ENCODE peak calls at places on chromosomes 7 and 10, in eight cellular contexts. O, N, X, A, D, K, Y and B are unnamed samples.

GRCh38 chr7:129168219-129168991 is 20.0 kb upstream of the SMO start:
- DNase-seq in O (peak), N (no peak), X (no peak), A (no peak), D (no peak), K (no peak), Y (no peak), B (no peak)

GRCh38 chr7:130926021-130926691 is 192.1 kb upstream of the KLF14 start:
- DNase-seq in O (no peak), N (no peak), X (no peak), A (no peak), D (no peak), K (no peak), Y (no peak), B (no peak)

GRCh38 chr7:130292682-130293257 is at the start of gene CPA4:
- DNase-seq in O (no peak), N (peak), X (peak), A (no peak), D (peak), K (no peak), Y (peak), B (no peak)

GRCh38 chr7:132518102-132518838 is 58.0 kb downstream of the PLXNA4 start:
- DNase-seq in O (no peak), N (no peak), X (peak), A (peak), D (no peak), K (no peak), Y (no peak), B (no peak)

GRCh38 chr7:158017226-158018060 is 570.2 kb downstream of the PTPRN2 start:
- DNase-seq in O (peak), N (no peak), X (no peak), A (no peak), D (no peak), K (no peak), Y (no peak), B (peak)

GRCh38 chr7:93914581-93915066 is 6.9 kb upstream of the GNG11 start:
- DNase-seq in O (no peak), N (no peak), X (no peak), A (no peak), D (no peak), K (no peak), Y (no peak), B (no peak)

GRCh38 chr10:49165940-49166803 is 22.0 kb downstream of the TMEM273 start:
- DNase-seq in O (no peak), N (no peak), X (no peak), A (no peak), D (no peak), K (no peak), Y (no peak), B (no peak)

GRCh38 chr10:107814865-107815487 is 650.5 kb upstream of the SORCS1 start:
- DNase-seq in O (no peak), N (peak), X (no peak), A (peak), D (peak), K (no peak), Y (no peak), B (no peak)

GRCh38 chr10:66586073-66586472 is 339.8 kb upstream of the LRRTM3 start:
- DNase-seq in O (no peak), N (no peak), X (no peak), A (no peak), D (peak), K (no peak), Y (no peak), B (no peak)

GRCh38 chr10:1526427-1527055 is 210.8 kb downstream of the ADARB2 start:
- DNase-seq in O (peak), N (no peak), X (no peak), A (no peak), D (no peak), K (no peak), Y (no peak), B (no peak)

GRCh38 chr10:45454262-45454661 is 80.2 kb downstream of the ALOX5 start:
- DNase-seq in O (no peak), N (no peak), X (no peak), A (no peak), D (no peak), K (no peak), Y (no peak), B (no peak)

GRCh38 chr7:110868458-110868857 is 222.5 kb upstream of the LRRN3 start:
- DNase-seq in O (no peak), N (no peak), X (no peak), A (no peak), D (no peak), K (no peak), Y (no peak), B (no peak)

GRCh38 chr10:43278216-43278615 is 11.4 kb upstream of the RASGEF1A start:
- DNase-seq in O (no peak), N (no peak), X (no peak), A (no peak), D (no peak), K (no peak), Y (no peak), B (no peak)

GRCh38 chr7:5423272-5423843 is at the start of gene TNRC18:
- DNase-seq in O (peak), N (peak), X (peak), A (peak), D (no peak), K (no peak), Y (no peak), B (peak)

GRCh38 chr7:27709137-27710075 is 30.6 kb upstream of the TAX1BP1 start:
- DNase-seq in O (no peak), N (no peak), X (no peak), A (peak), D (peak), K (no peak), Y (no peak), B (no peak)

GRCh38 chr10:129740532-129741279 is 223.4 kb downstream of the EBF3 start:
- DNase-seq in O (no peak), N (no peak), X (no peak), A (no peak), D (no peak), K (no peak), Y (no peak), B (no peak)

GRCh38 chr7:116633131-116633988 is 38.6 kb upstream of the MET start:
- DNase-seq in O (no peak), N (peak), X (no peak), A (no peak), D (no peak), K (no peak), Y (no peak), B (no peak)

GRCh38 chr10:130430852-130431704 is 294.9 kb downstream of the GLRX3 start:
- DNase-seq in O (no peak), N (no peak), X (no peak), A (no peak), D (no peak), K (no peak), Y (no peak), B (peak)

GRCh38 chr7:66183700-66184099 is 21.4 kb upstream of the TPST1 start:
- DNase-seq in O (no peak), N (no peak), X (no peak), A (no peak), D (peak), K (no peak), Y (no peak), B (no peak)

GRCh38 chr10:92747600-92747999 is 57.8 kb downstream of the HHEX start:
- DNase-seq in O (no peak), N (no peak), X (no peak), A (no peak), D (no peak), K (peak), Y (no peak), B (no peak)

GRCh38 chr7:46744957-46745699 is 824.1 kb upstream of the IGFBP3 start:
- DNase-seq in O (no peak), N (no peak), X (no peak), A (no peak), D (no peak), K (no peak), Y (no peak), B (no peak)

GRCh38 chr10:33277135-33277536 is 57.3 kb downstream of the NRP1 start:
- DNase-seq in O (no peak), N (peak), X (no peak), A (peak), D (peak), K (no peak), Y (no peak), B (no peak)

GRCh38 chr10:14653271-14654161 is 121.2 kb downstream of the FAM107B start:
- DNase-seq in O (no peak), N (peak), X (peak), A (peak), D (peak), K (no peak), Y (no peak), B (no peak)

GRCh38 chr10:14656052-14656451 is 118.6 kb downstream of the FAM107B start:
- DNase-seq in O (no peak), N (no peak), X (no peak), A (no peak), D (no peak), K (no peak), Y (no peak), B (no peak)

GRCh38 chr10:14652067-14652466 is 122.6 kb downstream of the FAM107B start:
- DNase-seq in O (no peak), N (no peak), X (no peak), A (peak), D (no peak), K (no peak), Y (no peak), B (no peak)

GRCh38 chr10:14652816-14653215 is 121.9 kb downstream of the FAM107B start:
- DNase-seq in O (no peak), N (no peak), X (no peak), A (no peak), D (no peak), K (no peak), Y (no peak), B (no peak)

GRCh38 chr10:14654821-14655382 is 119.8 kb downstream of the FAM107B start:
- DNase-seq in O (no peak), N (no peak), X (no peak), A (no peak), D (no peak), K (no peak), Y (no peak), B (no peak)
- H3K27ac ChIP-seq in O (no peak), N (no peak), X (peak), A (no peak), D (no peak), K (no peak), Y (peak), B (no peak)

DNA sequence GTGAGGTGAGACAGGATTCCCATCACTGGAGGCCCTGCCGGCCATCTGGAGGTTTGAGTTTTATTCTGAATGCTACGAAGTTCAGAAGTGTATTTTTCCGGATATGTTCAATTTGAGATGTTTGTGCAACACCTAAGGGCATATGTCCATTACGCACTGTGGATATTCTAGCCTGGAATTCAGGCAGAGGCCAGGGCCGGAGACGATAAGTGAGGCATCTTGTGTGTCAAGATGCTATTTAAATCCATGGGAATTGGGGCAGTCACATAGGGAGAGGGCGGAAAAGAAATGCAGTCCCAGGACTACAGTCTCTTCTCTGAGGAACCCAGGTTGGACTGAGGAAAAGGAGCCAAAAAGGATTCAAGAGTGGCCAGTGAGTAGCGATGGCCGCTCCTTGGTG is 1.9 kb upstream of the SUV39H2 start:
- DNase-seq in O (no peak), N (no peak), X (no peak), A (no peak), D (no peak), K (no peak), Y (no peak), B (no peak)
- H3K4me3 ChIP-seq in O (no peak), N (no peak), X (peak), A (peak), D (peak), K (no peak), Y (peak), B (peak)

GRCh38 chr10:111698711-111699110 is 484.9 kb downstream of the GPAM start:
- DNase-seq in O (no peak), N (no peak), X (no peak), A (peak), D (no peak), K (no peak), Y (no peak), B (no peak)
- TF ChIP-seq CTCF in O (no peak), N (no peak), X (no peak), A (no peak), D (no peak), K (no peak), Y (no peak), B (no peak)

GRCh38 chr10:78551184-78552005 is 517.4 kb upstream of the ZMIZ1 start:
- DNase-seq in O (no peak), N (no peak), X (no peak), A (no peak), D (no peak), K (no peak), Y (no peak), B (no peak)

GRCh38 chr10:78553792-78554191 is 515.0 kb upstream of the ZMIZ1 start:
- DNase-seq in O (no peak), N (no peak), X (no peak), A (no peak), D (no peak), K (no peak), Y (no peak), B (no peak)

GRCh38 chr10:78550090-78550489 is 516.4 kb downstream of the RPS24 start:
- DNase-seq in O (no peak), N (no peak), X (no peak), A (no peak), D (no peak), K (no peak), Y (no peak), B (no peak)

GRCh38 chr10:78550716-78551115 is 517.1 kb downstream of the RPS24 start:
- DNase-seq in O (no peak), N (no peak), X (no peak), A (no peak), D (no peak), K (no peak), Y (no peak), B (no peak)

GRCh38 chr10:78552261-78552811 is 516.4 kb upstream of the ZMIZ1 start:
- DNase-seq in O (no peak), N (peak), X (no peak), A (no peak), D (peak), K (no peak), Y (peak), B (peak)
- H3K27ac ChIP-seq in O (peak), N (no peak), X (no peak), A (no peak), D (no peak), K (no peak), Y (peak), B (peak)

GRCh38 chr10:99659868-99660366 is 608 bp downstream of the ENTPD7 start:
- DNase-seq in O (no peak), N (no peak), X (no peak), A (peak), D (no peak), K (no peak), Y (no peak), B (no peak)

GRCh38 chr10:99658622-99659030 is 683 bp upstream of the ENTPD7 start:
- DNase-seq in O (peak), N (no peak), X (no peak), A (peak), D (peak), K (peak), Y (peak), B (no peak)

GRCh38 chr10:99660662-99661369 is 1.5 kb downstream of the ENTPD7 start:
- DNase-seq in O (no peak), N (no peak), X (no peak), A (no peak), D (peak), K (no peak), Y (no peak), B (no peak)

GRCh38 chr10:99659031-99659867 is at the start of gene ENTPD7:
- DNase-seq in O (peak), N (peak), X (peak), A (peak), D (peak), K (peak), Y (peak), B (peak)

GRCh38 chr10:99661370-99661749 is 2.1 kb downstream of the ENTPD7 start:
- DNase-seq in O (no peak), N (no peak), X (peak), A (no peak), D (peak), K (no peak), Y (no peak), B (no peak)
- H3K4me3 ChIP-seq in O (no peak), N (no peak), X (peak), A (no peak), D (peak), K (no peak), Y (no peak), B (no peak)

GRCh38 chr10:123042708-123043408 is 34.1 kb downstream of the ACADSB start:
- DNase-seq in O (no peak), N (no peak), X (no peak), A (no peak), D (no peak), K (no peak), Y (no peak), B (no peak)

GRCh38 chr10:123044391-123044790 is 35.6 kb downstream of the ACADSB start:
- DNase-seq in O (no peak), N (no peak), X (no peak), A (peak), D (no peak), K (no peak), Y (no peak), B (no peak)

GRCh38 chr10:123039632-123039930 is 30.8 kb downstream of the ACADSB start:
- DNase-seq in O (no peak), N (no peak), X (no peak), A (no peak), D (no peak), K (no peak), Y (no peak), B (no peak)

GRCh38 chr10:123045961-123046731 is 37.3 kb downstream of the ACADSB start:
- DNase-seq in O (no peak), N (no peak), X (no peak), A (no peak), D (no peak), K (no peak), Y (no peak), B (no peak)

DNA sequence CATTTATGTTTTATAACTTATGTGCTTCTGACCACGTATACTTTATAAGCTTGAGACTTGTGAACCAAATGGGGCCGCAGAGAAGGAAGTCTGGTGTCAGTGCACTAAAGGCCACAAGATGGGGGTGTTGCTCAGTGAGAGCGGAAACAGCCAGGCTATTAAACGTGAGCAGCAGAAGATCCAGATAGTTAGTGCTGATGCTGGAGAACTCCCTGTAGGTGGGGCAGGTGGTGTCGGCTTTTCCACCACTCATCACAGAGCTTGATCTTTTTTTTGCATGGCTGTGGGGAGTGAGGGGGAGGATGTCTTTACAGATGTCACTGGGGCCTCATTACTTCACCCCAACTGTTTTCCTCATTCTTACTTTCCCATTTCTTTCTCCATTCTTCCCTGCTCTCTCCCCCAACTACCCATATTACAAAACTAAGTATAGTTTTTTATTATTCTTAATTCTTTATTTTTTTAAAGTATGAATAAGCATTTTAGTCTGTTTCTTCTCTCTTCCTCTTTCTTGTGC is 34.7 kb downstream of the ACADSB start:
- DNase-seq in O (no peak), N (peak), X (peak), A (peak), D (peak), K (peak), Y (no peak), B (no peak)
- TF ChIP-seq CTCF in O (peak), N (peak), X (peak), A (peak), D (peak), K (peak), Y (peak), B (peak)

DNA sequence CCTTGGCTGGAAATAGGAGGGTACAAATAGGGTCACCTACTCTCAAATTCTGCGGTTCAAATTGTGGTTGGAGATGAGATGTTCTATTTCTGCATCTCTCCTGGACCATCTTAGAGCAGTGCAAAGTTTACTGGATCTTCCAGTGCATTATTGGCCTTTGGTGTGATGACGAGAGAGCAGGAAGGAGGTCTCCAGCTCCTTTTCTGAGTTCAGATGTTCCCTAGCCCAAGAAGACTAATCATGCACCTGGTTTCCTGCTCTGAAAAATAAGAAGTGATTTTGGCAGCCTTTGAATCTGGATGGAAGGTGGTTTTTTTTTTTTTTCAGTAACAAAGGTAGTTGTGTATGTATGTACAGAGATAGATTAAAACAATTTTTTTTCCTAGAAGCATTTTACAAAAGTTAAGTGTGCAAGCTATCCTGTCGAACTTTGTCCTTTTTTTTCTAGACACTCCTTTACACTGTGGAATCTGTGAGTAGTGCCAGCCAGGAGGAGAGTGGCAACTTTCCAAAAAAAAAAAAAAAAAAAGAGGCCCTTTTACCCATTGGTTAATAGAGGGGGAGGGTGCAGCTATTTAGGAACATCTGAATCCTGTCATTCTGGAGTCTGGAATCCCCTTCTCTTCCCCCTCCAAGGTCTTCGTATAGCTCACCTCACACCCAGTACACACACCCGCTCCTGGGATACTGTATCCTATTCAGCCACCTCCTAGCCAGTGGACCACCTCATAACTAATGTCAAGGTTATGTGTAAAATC is 26.3 kb downstream of the PAPSS2 start:
- DNase-seq in O (no peak), N (no peak), X (no peak), A (no peak), D (no peak), K (no peak), Y (no peak), B (no peak)
- H3K27ac ChIP-seq in O (no peak), N (no peak), X (peak), A (no peak), D (no peak), K (no peak), Y (no peak), B (no peak)